ENCODE peak calls at places on chromosomes 12 and 14, in five cellular contexts. F, A, Z, C and K are unnamed samples.

GRCh38 chr12:115810166-115810565 is 467.3 kb downstream of the MED13L start:
- DNase-seq in C (no peak), Z (peak), A (no peak), F (no peak), K (no peak)

GRCh38 chr12:38653650-38654049 is 251.7 kb downstream of the CPNE8 start:
- DNase-seq in F (no peak), C (no peak), A (no peak), Z (no peak), K (no peak)

GRCh38 chr14:93946104-93946503 is 19.0 kb downstream of the FAM181A start:
- DNase-seq in C (no peak), Z (no peak), F (no peak), A (no peak), K (no peak)

GRCh38 chr12:77042834-77043233 is 22.5 kb downstream of the E2F7 start:
- DNase-seq in A (no peak), C (no peak), Z (no peak), F (no peak), K (no peak)

GRCh38 chr12:51891843-51892242 is 3.9 kb downstream of the ANKRD33 start:
- DNase-seq in F (no peak), A (no peak), Z (no peak), C (no peak), K (no peak)

GRCh38 chr14:43754838-43755237 is 752.2 kb downstream of the FSCB start:
- DNase-seq in Z (no peak), A (no peak), C (no peak), F (no peak), K (no peak)

GRCh38 chr12:42426733-42427132 is 100.8 kb downstream of the PPHLN1 start:
- DNase-seq in F (no peak), C (no peak), A (no peak), Z (no peak), K (no peak)

GRCh38 chr14:104392001-104392395 is 187.6 kb upstream of the C14orf180 start:
- DNase-seq in F (no peak), A (no peak), C (no peak), Z (no peak), K (no peak)

GRCh38 chr12:28108599-28108998 is 81.7 kb upstream of the CCDC91 start:
- DNase-seq in A (no peak), C (no peak), F (no peak), Z (no peak), K (no peak)

GRCh38 chr12:122730215-122731014 is at the start of gene HCAR1:
- DNase-seq in C (peak), F (no peak), A (peak), Z (no peak), K (no peak)

GRCh38 chr12:27333311-27334009 is 824 bp downstream of the BMAL2 start:
- DNase-seq in A (no peak), F (peak), Z (peak), C (peak), K (no peak)

GRCh38 chr14:72666610-72667009 is 227.3 kb downstream of the DPF3 start:
- DNase-seq in F (no peak), Z (no peak), A (no peak), C (no peak), K (no peak)

GRCh38 chr12:82529096-82529495 is 157.6 kb upstream of the TMTC2 start:
- DNase-seq in F (no peak), C (no peak), Z (no peak), A (no peak), K (no peak)

GRCh38 chr12:60335765-60336164 is 739.9 kb downstream of the SLC16A7 start:
- DNase-seq in Z (no peak), A (no peak), F (no peak), C (no peak), K (no peak)

GRCh38 chr12:68406134-68406576 is 74.0 kb upstream of the MDM1 start:
- DNase-seq in F (peak), A (peak), C (peak), Z (peak), K (peak)

GRCh38 chr12:39028382-39028781 is 123.0 kb upstream of the CPNE8 start:
- DNase-seq in A (no peak), F (no peak), C (no peak), Z (no peak), K (no peak)

GRCh38 chr12:88816201-88816600 is 235.9 kb upstream of the KITLG start:
- DNase-seq in C (no peak), Z (no peak), F (no peak), A (no peak), K (no peak)

GRCh38 chr12:62170241-62170640 is 90.0 kb upstream of the USP15 start:
- DNase-seq in F (no peak), C (no peak), Z (no peak), A (no peak), K (no peak)

DNA sequence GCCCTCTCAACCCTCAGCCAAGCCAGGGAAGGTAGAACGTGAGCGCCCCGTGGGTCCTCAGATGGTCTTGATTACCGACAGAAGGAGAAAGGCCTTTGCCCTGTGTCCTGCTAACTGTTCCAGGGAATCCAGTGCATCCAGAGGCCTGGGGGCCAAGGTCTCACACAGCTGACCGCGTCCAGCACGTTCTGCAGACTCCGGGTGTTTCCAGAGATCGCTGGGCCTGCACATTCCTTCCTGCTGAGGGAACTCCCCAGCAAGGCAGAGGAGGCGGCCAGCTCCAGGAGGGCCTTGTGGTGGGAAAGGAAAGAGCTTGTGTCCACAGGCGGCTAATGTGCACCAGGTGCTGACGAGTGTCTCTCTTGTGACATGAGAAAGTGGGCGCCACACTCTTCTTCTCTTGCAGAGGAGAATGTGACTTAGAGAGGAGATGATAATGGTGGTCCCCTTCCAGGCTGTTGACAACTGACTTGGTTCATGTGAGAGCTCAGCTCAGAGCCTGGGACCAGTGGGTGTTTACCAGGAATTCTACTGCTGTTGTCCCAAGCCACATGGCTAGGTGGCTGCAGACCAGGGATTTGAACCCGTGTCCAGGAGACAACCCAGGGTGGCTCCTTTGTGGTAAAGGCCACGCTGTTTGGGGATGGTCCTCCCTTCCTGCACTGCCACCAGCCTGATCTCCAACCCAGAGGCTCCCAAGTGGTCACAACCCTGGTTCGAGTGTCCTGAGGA is 46.8 kb upstream of the DLK1 start:
- DNase-seq in C (no peak), A (peak), F (peak), Z (no peak), K (no peak)
- TF ChIP-seq CTCF in C (no peak), A (no peak), F (no peak), Z (no peak), K (no peak)

GRCh38 chr12:56189336-56189917 is at the start of gene SMARCC2:
- DNase-seq in Z (peak), C (peak), A (peak), F (peak), K (peak)
- TF ChIP-seq POLR2A in Z (peak), C (no peak), A (peak), F (peak), K (no peak)

DNA sequence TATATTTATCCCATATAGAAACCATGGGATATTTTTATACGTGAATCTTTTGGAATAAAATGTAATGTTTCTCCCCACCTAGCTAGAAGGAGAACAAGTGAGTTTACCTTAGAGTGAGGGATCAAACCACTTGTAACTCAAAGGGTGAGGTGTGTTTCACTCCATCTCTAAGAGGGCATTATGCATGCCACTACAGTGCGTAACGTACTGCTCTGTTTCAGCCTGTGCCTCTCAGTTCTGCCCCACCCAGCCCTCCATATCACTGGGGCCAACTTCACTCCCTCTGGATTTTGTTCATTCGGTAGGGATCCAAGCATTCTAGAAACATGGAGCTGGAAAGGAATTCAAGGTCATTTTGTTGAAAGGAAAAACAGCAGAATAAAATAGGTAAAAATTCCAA is 141.5 kb downstream of the GRIN2B start:
- DNase-seq in A (no peak), F (no peak), C (no peak), Z (no peak), K (no peak)
- TF ChIP-seq CTCF in A (no peak), F (no peak), C (no peak), Z (no peak), K (no peak)

DNA sequence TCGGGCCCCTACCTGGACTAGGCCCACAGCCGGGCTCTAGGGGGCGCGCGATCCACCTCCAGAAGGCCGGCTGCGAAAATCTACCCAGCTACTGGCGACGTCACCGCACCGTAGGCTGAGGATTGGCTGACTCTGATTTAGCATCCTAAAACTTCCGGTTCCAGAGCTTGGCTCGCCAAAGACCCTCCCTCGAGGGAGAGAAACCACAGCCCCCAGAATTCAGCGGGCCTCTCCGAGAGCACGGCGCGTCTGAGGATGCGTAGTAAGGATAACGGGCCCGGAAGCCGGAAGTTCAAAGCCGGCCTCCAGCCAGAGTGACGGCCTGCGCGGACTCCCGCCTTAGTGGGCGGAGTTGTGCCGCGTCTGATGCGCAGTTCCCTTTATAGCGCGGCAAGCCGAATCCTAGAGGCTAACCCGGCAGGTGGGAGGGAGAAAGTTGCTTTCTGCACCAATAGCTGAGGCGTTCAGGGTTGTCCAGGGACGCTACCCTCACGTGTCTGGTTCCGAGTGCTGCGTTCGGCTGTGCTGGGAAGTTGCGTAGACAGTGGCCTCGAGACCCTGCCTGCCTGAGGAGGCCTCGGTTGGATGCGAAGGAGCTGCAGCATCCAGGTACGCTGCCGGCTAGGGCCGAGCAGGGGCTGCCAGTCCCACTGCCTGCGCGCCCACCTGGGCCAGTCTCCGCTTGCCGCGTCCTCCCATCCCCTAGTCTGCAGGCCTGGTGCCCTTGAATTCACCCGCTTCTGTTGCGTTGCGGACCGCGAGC is at the start of gene COX14:
- DNase-seq in F (peak), Z (peak), C (peak), A (peak), K (peak)
- TF ChIP-seq POLR2A in F (peak), Z (peak), C (peak), A (peak), K (no peak)

DNA sequence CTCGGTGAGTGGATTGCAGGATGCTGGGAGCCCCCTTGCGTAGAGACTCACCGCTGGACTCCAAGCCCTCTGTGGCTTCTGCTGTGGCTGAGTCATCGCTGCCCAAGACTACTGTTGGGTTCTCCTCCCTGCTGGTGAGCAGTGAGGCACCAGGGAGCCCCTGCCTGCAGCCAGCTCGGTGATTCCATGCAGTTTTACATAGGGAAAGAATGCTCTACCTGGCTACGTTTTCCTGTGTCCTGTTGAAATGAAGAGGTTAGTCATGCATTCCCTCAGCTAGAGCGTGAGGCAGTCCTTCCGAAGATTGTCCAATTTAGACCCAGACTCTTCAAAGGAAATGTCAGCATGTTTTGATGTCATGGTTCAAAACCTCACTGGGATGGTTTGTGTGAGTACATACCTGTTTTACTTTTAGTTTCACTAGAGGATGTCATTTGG is 28.2 kb downstream of the TRAF3 start:
- DNase-seq in Z (peak), C (no peak), A (no peak), F (no peak), K (no peak)
- TF ChIP-seq CTCF in Z (no peak), C (no peak), A (no peak), F (no peak), K (no peak)

GRCh38 chr14:21238823-21239518 is 30.3 kb downstream of the HNRNPC start:
- DNase-seq in A (no peak), F (no peak), C (no peak), Z (no peak), K (no peak)
- TF ChIP-seq POLR2A in A (no peak), F (no peak), C (no peak), Z (no peak), K (no peak)

DNA sequence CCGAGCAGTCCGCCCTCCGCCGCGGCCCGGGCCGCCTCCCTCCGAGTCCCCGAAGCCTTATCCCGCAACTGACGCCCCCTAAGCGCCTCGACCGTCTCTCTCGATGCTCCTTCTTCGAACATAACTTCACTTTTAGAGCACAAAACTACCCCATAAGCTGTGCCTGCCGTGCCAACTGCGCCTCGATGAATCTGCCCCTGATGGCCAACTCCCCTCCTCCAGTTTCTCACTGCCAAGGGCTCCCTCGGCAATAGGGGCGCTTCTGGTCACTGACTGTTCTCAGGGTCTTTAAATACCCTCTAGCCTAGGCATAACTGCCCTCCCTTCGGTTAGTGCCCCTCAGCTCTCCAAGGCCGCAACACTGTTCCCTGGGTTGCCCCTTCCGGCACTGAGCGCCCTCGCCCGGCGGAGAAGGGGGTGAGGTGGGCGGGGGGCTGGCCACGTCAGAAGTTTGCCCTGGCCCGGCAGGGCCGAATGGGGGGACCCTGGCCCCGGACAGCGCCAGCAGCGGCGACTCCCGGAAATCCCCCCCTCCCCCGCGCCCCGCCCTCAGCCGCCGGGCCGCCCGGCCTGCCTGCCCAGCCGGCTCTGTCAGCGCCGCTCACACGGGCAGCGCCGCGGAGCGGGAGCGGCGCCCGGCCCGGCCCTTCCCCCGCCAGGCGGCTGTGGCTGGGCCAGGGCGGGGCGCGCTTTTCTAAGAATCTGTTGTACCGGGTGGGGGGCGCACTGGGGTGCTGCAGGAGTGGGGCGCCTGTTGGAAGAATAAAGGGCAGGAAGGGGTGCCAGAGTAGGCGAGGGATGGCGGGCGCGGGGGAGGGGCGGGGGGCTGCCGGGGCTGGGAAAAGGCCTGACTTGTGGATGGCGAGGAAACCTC is 10.6 kb downstream of the RARG start:
- DNase-seq in C (peak), Z (peak), F (peak), A (peak), K (no peak)
- TF ChIP-seq CTCF in C (no peak), Z (peak), F (no peak), A (no peak), K (no peak)

GRCh38 chr12:49846033-49846432 is 3.1 kb upstream of the BCDIN3D start:
- DNase-seq in Z (no peak), C (no peak), F (no peak), A (no peak), K (no peak)

GRCh38 chr12:49838973-49839633 is 3.8 kb downstream of the BCDIN3D start:
- DNase-seq in Z (no peak), F (no peak), A (no peak), C (no peak), K (peak)

GRCh38 chr12:49843411-49843810 is 505 bp upstream of the BCDIN3D start:
- DNase-seq in F (no peak), Z (no peak), C (no peak), A (no peak), K (peak)

GRCh38 chr12:49843871-49844437 is 1.0 kb upstream of the BCDIN3D start:
- DNase-seq in C (no peak), F (no peak), Z (no peak), A (no peak), K (no peak)

DNA sequence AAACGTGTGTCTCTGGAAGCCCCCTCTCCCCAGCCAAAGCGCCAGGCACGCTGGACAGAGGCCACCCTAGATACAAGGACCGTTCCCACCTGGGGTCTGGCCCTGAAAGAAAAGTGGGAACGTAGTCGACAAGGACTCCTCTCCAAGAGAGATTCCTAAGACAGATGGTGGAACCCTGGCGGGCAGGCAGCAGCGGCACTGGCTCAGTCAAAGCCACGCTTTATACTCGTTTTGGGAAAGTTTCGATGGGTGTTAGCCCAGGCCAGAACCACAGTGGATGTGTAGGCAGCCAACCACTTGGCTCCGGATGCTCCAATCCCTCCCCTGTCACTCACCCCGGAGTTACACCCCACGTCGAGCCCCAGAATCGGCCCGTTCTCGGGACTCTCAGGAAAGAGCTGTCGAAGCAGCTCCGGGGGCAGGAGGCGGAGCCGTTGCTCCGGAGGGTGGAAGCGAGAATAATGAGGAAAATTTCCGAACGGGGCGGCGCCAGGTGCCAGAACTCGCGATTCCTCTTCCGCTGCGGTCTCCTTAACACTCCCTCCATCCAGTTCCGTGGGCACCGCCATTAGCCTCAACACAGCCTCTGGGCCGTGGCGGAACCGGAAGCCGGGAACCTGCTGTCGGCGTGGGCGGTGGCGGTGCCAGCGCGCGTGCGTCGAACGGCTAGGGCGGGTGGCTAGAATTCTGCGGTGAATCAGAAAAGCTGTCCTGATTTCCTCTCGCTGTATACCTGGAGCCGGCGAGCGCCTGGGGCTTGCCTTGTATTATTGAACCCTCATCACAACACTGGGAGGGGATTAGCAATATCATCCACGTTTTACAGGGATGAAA is at the start of gene BCDIN3D:
- DNase-seq in A (peak), F (peak), Z (peak), C (peak), K (peak)
- TF ChIP-seq POLR2A in A (peak), F (peak), Z (peak), C (peak), K (no peak)

DNA sequence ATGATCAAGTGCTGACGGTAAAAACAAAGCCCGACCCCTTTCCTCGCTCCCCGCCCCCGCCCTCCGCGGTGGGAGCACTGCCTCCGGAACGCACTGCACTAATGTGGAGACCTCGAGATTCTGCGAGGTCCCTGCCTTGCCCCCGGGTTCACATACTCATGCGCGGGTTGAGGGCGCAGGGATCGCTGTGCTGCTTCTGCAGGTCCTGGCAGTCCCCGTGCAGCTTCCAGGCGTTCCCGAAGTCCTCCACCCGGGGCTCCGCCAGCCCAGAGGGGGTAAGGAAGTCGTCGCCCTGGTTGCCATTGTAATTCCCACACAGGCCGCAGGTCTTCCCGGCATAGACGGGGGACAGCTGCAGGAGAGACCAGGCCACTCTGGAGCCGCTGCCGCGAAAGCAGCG is 66.8 kb downstream of the VWF start:
- DNase-seq in C (no peak), F (no peak), Z (no peak), A (no peak), K (no peak)
- TF ChIP-seq CTCF in C (no peak), F (no peak), Z (no peak), A (no peak), K (no peak)